ENCODE peak calls at places on chromosomes 1 and 21, in six cellular contexts. U, L, H, I, X and P are unnamed samples.

GRCh38 chr1:94325379-94326302 is 88.3 kb upstream of the ARHGAP29 start:
- DNase-seq in U (no peak), L (no peak), H (no peak), I (no peak), X (no peak), P (no peak)

GRCh38 chr1:15799928-15800835 is 7.3 kb downstream of the UQCRHL start:
- DNase-seq in U (peak; percentile 94), L (no peak), H (peak; percentile 79), I (no peak), X (peak; percentile 55), P (peak; percentile 76)

GRCh38 chr1:111406325-111406768 is 21.2 kb downstream of the OVGP1 start:
- DNase-seq in U (no peak), L (no peak), H (no peak), I (no peak), X (no peak), P (no peak)

GRCh38 chr1:43366601-43367025 is 1.2 kb downstream of the ELOVL1 start:
- DNase-seq in U (no peak), L (no peak), H (no peak), I (no peak), X (no peak), P (no peak)

GRCh38 chr1:224482619-224483018 is 48.0 kb upstream of the WDR26 start:
- DNase-seq in U (no peak), L (no peak), H (no peak), I (no peak), X (no peak), P (no peak)

GRCh38 chr1:201648911-201649775 is 110.2 kb downstream of the NAV1 start:
- DNase-seq in U (peak; percentile 73), L (no peak), H (peak; percentile 82), I (peak; percentile 36), X (no peak), P (no peak)

GRCh38 chr1:216247937-216248336 is 175.3 kb downstream of the USH2A start:
- DNase-seq in U (no peak), L (no peak), H (no peak), I (no peak), X (no peak), P (no peak)

GRCh38 chr1:95086949-95087533 is 14.3 kb upstream of the ALG14 start:
- DNase-seq in U (no peak), L (no peak), H (peak; percentile 47), I (no peak), X (no peak), P (no peak)

GRCh38 chr1:97348599-97349265 is 572.1 kb downstream of the DPYD start:
- DNase-seq in U (no peak), L (no peak), H (no peak), I (no peak), X (no peak), P (no peak)

GRCh38 chr21:34576043-34576466 is 38.9 kb downstream of the RCAN1 start:
- DNase-seq in U (no peak), L (no peak), H (no peak), I (peak; percentile 45), X (no peak), P (no peak)

GRCh38 chr1:208134491-208134890 is 109.7 kb downstream of the PLXNA2 start:
- DNase-seq in U (no peak), L (no peak), H (no peak), I (no peak), X (no peak), P (no peak)

GRCh38 chr21:44700101-44701022 is 3.4 kb downstream of the KRTAP10-12 start:
- DNase-seq in U (no peak), L (no peak), H (no peak), I (no peak), X (no peak), P (no peak)

GRCh38 chr1:172472495-172472894 is 28.6 kb upstream of the PIGC start:
- DNase-seq in U (no peak), L (no peak), H (no peak), I (no peak), X (no peak), P (no peak)

GRCh38 chr21:36890086-36890485 is 76.4 kb downstream of the HLCS start:
- DNase-seq in U (no peak), L (no peak), H (no peak), I (no peak), X (no peak), P (no peak)
- H3K4me1 ChIP-seq in U (no peaks in the 10 kb centered on the region), L (no peaks in the 10 kb centered on the region), H (no peaks in the 10 kb centered on the region), I (peaks cover 34% of the 10 kb centered on the region), X (no peaks in the 10 kb centered on the region), P (no peaks in the 10 kb centered on the region)

GRCh38 chr1:85605519-85606413 is 25.2 kb downstream of the CCN1 start:
- DNase-seq in U (no peak), L (no peak), H (no peak), I (no peak), X (no peak), P (no peak)
- TF ChIP-seq CTCF in U (no peak), L (no peak), H (peak; percentile 14), I (peak; percentile 43), X (no peak), P (no peak)

GRCh38 chr1:1562556-1563195 is 12.0 kb downstream of the SSU72 start:
- DNase-seq in U (no peak), L (no peak), H (no peak), I (peak; percentile 55), X (no peak), P (no peak)
- H3K27ac ChIP-seq in U (no peak overlapping the region), L (no peak overlapping the region), H (no peak overlapping the region), I (peak overlapping the region; percentile 46), X (no peak overlapping the region), P (no peak overlapping the region)

DNA sequence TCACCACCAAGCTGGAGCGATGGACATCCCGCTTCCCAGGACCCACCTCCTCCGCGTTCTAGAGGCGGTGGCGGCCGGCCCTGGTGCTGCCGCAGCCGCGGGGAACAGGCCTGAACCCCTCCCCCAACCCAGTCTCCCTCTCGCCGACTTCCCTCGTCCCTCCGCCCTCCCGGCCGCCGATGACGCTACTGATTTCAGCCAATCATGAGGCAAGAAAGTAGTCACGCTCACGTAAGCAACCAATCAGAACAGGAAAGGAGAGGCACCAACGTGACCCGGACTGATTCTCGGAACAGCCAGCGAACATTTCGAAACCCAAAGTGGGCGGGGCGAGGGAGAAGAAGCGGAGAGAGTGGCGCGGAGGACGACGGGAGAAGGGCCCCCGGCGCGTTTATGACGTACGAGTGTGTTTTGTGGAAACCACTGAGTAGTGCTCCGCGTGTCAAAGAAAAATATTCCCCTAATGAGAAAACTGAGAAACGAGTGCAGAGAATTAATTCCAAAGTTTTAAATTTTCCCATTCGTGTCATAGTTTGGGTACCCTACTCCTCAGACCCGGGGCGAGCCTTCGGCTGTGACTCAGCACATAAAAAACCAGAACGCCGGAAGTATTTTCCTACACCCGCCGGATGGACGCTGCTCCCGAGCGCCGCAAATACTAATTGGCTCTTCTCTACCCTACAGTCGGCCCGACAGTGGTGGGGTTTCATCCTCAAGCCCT is at the start of gene NRDC:
- DNase-seq in U (peak; percentile 100), L (peak; percentile 98), H (peak; percentile 100), I (peak; percentile 100), X (peak; percentile 100), P (peak; percentile 99)
- H3K4me1 ChIP-seq in U (peaks cover 6% of the 10 kb centered on the region), L (peaks cover 48% of the 10 kb centered on the region), H (peaks cover 2% of the 10 kb centered on the region), I (peaks cover 54% of the 10 kb centered on the region), X (no peaks in the 10 kb centered on the region), P (peaks cover 5% of the 10 kb centered on the region)